ENCODE peak calls at places on chromosomes 3 and 15, in four cellular contexts. Q is upper lobe of right lung, P is heart right ventricle, E is body of pancreas. U is an unnamed sample. For H3K4me1, the result is how much of the 10 kb centered on the place peaks cover.

GRCh38 chr15:22257047-22257667 is 176.8 kb downstream of the OR4M2 start:
- DNase-seq in E (no peak), Q (no peak), P (no peak), U (no peak)

GRCh38 chr15:73939138-73939537 is 12.9 kb downstream of the LOXL1 start:
- DNase-seq in E (no peak), Q (no peak), P (no peak), U (no peak)

GRCh38 chr3:127171320-127171719 is 21.6 kb upstream of the PRR23E start:
- DNase-seq in P (no peak), E (no peak), Q (peak), U (no peak)

GRCh38 chr15:66080791-66081475 is 172.6 kb downstream of the MEGF11 start:
- DNase-seq in P (no peak), Q (peak), E (peak), U (peak)

GRCh38 chr15:49370782-49371181 is 52.3 kb upstream of the FGF7 start:
- DNase-seq in E (no peak), P (no peak), Q (no peak), U (no peak)

GRCh38 chr3:127137113-127137512 is 55.8 kb upstream of the PRR23E start:
- DNase-seq in E (peak), P (no peak), Q (no peak), U (no peak)

GRCh38 chr3:115386347-115386746 is 237.0 kb upstream of the GAP43 start:
- DNase-seq in Q (no peak), E (no peak), P (no peak), U (no peak)

GRCh38 chr3:141302364-141303141 is 65.8 kb upstream of the ZBTB38 start:
- DNase-seq in P (no peak), E (peak), Q (no peak), U (no peak)

GRCh38 chr3:48155122-48155521 is 33.1 kb downstream of the CDC25A start:
- DNase-seq in P (no peak), Q (no peak), E (no peak), U (no peak)

GRCh38 chr3:107985496-107985895 is 105.3 kb downstream of the CD47 start:
- DNase-seq in P (no peak), Q (no peak), E (no peak), U (no peak)

GRCh38 chr3:141410861-141411771 is 42.8 kb downstream of the ZBTB38 start:
- DNase-seq in P (no peak), E (no peak), Q (no peak), U (peak)

GRCh38 chr3:152718810-152719209 is 116.1 kb upstream of the P2RY1 start:
- DNase-seq in Q (no peak), E (no peak), P (no peak), U (no peak)

GRCh38 chr3:142888484-142889262 is at the start of gene PCOLCE2:
- DNase-seq in P (peak), E (peak), Q (peak), U (no peak)

GRCh38 chr3:107938128-107938527 is 152.7 kb downstream of the CD47 start:
- DNase-seq in P (peak), Q (no peak), E (no peak), U (peak)

GRCh38 chr3:167733961-167734497 is 663 bp downstream of the PDCD10 start:
- DNase-seq in Q (no peak), P (no peak), E (no peak), U (no peak)

GRCh38 chr15:66042624-66043023 is 173.3 kb downstream of the RAB11A start:
- DNase-seq in Q (no peak), P (no peak), E (peak), U (no peak)

GRCh38 chr15:60397772-60398445 is at the start of gene ANXA2:
- DNase-seq in E (peak), Q (peak), P (peak), U (peak)

GRCh38 chr3:31041161-31041978 is 146.9 kb upstream of the GADL1 start:
- DNase-seq in P (no peak), E (no peak), Q (no peak), U (no peak)

GRCh38 chr3:188635258-188636038 is 481.5 kb downstream of the LPP start:
- DNase-seq in P (no peak), Q (no peak), E (no peak), U (no peak)

GRCh38 chr3:128170866-128171516 is 17.7 kb downstream of the EEFSEC start:
- DNase-seq in P (peak), Q (no peak), E (peak), U (peak)

GRCh38 chr15:73366766-73367623 is 1.8 kb downstream of the HCN4 start:
- DNase-seq in E (no peak), Q (no peak), P (peak), U (no peak)

GRCh38 chr15:97966924-97967620 is 6.6 kb downstream of the ARRDC4 start:
- DNase-seq in E (no peak), Q (no peak), P (no peak), U (no peak)

GRCh38 chr3:32177702-32178198 is 60.7 kb upstream of the CMTM8 start:
- DNase-seq in E (peak), P (no peak), Q (no peak), U (peak)

GRCh38 chr3:146148468-146148931 is 12.5 kb downstream of the PLOD2 start:
- DNase-seq in E (no peak), P (no peak), Q (no peak), U (no peak)

GRCh38 chr3:43998374-43998840 is 243.3 kb upstream of the TOPAZ1 start:
- DNase-seq in P (no peak), Q (no peak), E (no peak), U (no peak)

GRCh38 chr3:159964166-159964973 is 24.3 kb upstream of the IL12A start:
- DNase-seq in P (no peak), Q (no peak), E (no peak), U (no peak)

GRCh38 chr15:75114796-75115195 is 86.9 kb upstream of the C15orf39 start:
- DNase-seq in Q (no peak), E (no peak), P (no peak), U (no peak)

GRCh38 chr3:16059081-16059537 is 115.4 kb upstream of the GALNT15 start:
- DNase-seq in P (no peak), Q (no peak), E (no peak), U (no peak)

DNA sequence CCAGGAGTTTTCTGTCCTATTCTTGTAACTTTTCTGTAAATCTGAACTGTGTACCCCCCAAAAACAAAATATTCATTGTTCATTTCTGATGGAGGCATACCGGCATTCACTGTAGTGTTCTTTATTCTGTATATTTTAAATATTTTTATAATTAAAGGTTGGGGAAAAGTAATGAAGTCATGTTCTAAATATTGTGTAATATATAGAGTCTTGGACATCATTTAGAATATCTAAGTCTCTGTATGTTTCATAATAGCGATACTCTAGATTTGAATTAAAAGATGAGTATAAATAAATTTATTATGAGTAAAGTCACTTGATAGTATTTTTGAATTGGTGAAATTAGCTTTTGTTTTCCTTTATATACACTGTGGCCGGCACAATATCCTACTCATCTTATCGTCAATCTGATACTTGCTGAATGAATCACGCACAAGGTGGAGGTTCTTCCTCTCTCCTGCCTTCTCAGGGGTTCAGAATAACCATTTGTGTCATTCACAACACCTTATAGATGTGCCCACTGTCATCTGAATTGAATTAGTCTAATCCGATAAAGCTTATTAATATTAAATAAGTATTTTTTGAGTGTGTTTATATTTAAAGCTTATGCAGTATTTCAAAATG is 66.9 kb downstream of the TRAK1 start:
- DNase-seq in P (no peak), Q (no peak), E (no peak), U (no peak)
- H3K4me1 ChIP-seq in P (half or more), Q (under half), E (under half), U (under half)

GRCh38 chr3:42562047-42562907 is 19.5 kb downstream of the SEC22C start:
- DNase-seq in E (no peak), P (no peak), Q (no peak), U (no peak)
- H3K4me1 ChIP-seq in E (under half), P (under half), Q (under half), U (under half)

DNA sequence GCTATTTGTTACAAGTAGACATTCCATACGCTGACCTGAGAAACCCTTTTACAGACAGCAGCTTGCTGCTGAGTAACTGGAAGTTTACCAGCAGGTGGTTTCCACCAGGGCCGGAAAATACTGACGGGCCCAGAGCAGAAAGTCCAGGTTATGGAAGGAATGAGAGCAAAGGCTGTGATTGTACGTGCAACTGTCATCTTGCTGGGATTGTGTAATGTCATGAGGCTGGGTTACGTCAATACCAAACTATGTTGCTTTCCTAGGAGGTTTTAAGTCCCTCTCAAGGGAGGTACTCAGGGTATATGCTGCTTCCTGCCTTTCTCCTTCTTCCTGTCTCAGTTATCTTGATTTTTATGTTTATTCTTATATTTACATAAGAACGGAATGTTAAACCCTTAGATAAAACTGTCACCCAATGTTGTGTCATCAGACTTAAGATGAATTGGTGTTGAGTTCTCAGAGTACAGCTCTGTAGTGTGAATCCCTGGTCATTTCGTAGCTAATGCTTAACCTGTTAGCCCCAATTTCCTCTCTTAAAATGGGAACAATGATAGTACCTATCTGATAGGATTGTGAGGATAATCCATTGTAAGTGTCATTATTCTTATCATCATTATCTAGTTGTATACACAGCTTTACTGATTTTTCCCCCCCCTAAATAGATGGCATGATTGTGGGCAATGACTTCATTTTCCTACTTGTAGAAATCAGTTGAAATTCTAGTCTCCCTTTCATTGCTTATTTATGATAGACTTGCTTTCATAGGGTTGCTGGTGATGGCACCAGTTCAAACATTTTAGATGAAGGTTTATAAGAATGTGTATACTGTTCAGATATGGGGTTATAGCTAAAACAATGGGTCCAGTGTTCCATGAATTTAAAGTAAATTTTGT is 101.4 kb downstream of the FNDC3B start:
- DNase-seq in P (no peak), E (peak), Q (no peak), U (peak)
- H3K4me1 ChIP-seq in P (half or more), E (half or more), Q (half or more), U (under half)

DNA sequence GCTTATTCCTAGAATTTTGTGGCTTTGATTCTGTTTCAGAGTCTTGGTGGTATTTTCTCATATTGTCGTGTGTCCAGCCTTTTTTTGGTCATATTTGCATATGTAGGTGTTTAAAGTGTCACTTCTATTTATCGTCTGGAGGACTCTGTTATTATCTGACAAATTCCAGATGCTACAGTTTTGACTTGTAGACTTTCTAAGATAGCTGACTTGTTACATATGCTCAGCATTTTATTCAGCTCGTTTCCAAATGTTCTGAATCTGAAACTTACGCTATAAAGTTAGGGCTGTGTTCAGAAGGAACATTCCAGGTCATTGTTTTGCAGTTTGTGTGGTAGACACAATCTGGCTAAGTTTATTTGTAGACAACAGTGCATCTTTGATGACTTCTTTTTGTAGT is 1.9 kb downstream of the PPP4R2 start:
- DNase-seq in E (no peak), P (no peak), Q (no peak), U (no peak)
- H3K4me1 ChIP-seq in E (under half), P (half or more), Q (under half), U (under half)

DNA sequence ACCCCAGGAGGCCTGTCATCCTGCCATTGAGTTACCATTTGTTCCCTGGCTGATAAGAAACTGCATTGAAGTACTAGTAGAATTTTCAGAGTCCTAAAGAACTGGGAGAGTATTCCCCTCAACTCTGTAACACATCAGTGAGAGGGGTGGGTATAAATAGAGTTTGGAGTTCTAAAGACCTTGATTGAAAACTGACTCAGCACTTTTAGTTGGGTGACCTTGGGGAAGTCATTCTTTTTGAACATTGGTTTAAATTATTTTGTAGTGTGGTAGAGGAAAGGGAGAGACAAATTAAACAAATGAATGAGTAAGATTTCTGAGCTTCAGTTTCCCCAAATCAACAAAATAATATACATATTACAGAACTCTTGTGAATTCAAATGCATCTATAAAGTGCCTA is 344.5 kb upstream of the THBS1 start:
- DNase-seq in Q (no peak), E (no peak), P (no peak), U (no peak)
- H3K4me1 ChIP-seq in Q (under half), E (under half), P (under half), U (under half)

GRCh38 chr3:10500717-10501663 is 4.4 kb downstream of the ATP2B2 start:
- DNase-seq in Q (no peak), E (no peak), P (no peak), U (no peak)

GRCh38 chr3:10504161-10505049 is 981 bp downstream of the ATP2B2 start:
- DNase-seq in E (no peak), Q (no peak), P (no peak), U (no peak)

GRCh38 chr3:10503217-10503796 is 2.1 kb downstream of the ATP2B2 start:
- DNase-seq in P (no peak), Q (no peak), E (no peak), U (no peak)

GRCh38 chr3:10501664-10502052 is 3.7 kb downstream of the ATP2B2 start:
- DNase-seq in Q (no peak), E (no peak), P (no peak), U (no peak)

GRCh38 chr3:10502185-10502880 is 3.1 kb downstream of the ATP2B2 start:
- DNase-seq in E (no peak), Q (no peak), P (no peak), U (no peak)
- H3K4me1 ChIP-seq in E (under half), Q (under half), P (under half), U (under half)

GRCh38 chr15:94670436-94671034 is 439.2 kb downstream of the MCTP2 start:
- DNase-seq in P (no peak), Q (no peak), E (no peak), U (no peak)

GRCh38 chr15:94665687-94666441 is 434.5 kb downstream of the MCTP2 start:
- DNase-seq in Q (no peak), P (no peak), E (no peak), U (no peak)

GRCh38 chr15:94671845-94672524 is 440.6 kb downstream of the MCTP2 start:
- DNase-seq in E (peak), Q (no peak), P (no peak), U (no peak)

GRCh38 chr15:94667109-94667508 is 435.7 kb downstream of the MCTP2 start:
- DNase-seq in E (no peak), P (no peak), Q (no peak), U (no peak)

DNA sequence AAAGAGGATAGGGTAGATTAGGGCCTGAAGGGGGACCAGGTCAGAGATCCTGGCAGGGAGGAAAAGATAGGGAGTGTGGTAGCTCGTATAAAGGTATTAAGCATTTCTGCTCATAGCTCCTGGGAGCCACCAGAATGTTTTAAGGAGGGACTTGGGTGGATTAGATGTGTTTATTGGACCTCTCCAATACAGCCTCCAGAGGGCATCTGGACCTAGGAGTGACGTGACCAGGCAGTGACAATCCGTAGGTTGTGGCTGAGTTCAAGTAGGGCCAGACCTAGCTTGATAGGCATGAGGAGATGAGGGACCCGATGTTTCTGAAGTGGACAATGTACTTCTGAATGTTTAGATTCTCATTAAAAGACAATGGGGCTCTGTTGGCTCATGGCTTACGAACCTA is 435.2 kb downstream of the MCTP2 start:
- DNase-seq in P (no peak), Q (no peak), E (no peak), U (no peak)
- H3K4me1 ChIP-seq in P (under half), Q (under half), E (under half), U (under half)

GRCh38 chr15:64447536-64448315 is 12.7 kb upstream of the ZNF609 start:
- DNase-seq in E (no peak), Q (no peak), P (no peak), U (no peak)
- H3K4me1 ChIP-seq in E (under half), Q (under half), P (under half), U (under half)

U was measured in colonic mucosa.